ENCODE peak calls at places on chromosomes 11 and 22, in nine cellular contexts. One of them, this sample, is unnamed.
A peak's percentile ranks its signal among the peaks of the same experiment; 100 is the strongest.

GRCh38 chr22:37994982-37995381 is 10.6 kb upstream of the SOX10 start:
- DNase-seq in GM23338: no peak
- DNase-seq in mesendoderm: no peak
- DNase-seq in GM23248: no peak
- DNase-seq in PC-9: no peak
- DNase-seq in SJSA1: no peak
- DNase-seq in adrenal gland: no peak
- DNase-seq in ovary: no peak
- DNase-seq in right lobe of liver: no peak
- DNase-seq in this sample: no peak

GRCh38 chr11:2342981-2343380 is 34.1 kb upstream of the CD81 start:
- DNase-seq in SJSA1: no peak
- DNase-seq in ovary: no peak
- DNase-seq in right lobe of liver: no peak
- DNase-seq in mesendoderm: no peak
- DNase-seq in adrenal gland: no peak
- DNase-seq in GM23248: peak; percentile 40
- DNase-seq in GM23338: no peak
- DNase-seq in PC-9: no peak
- DNase-seq in this sample: no peak

GRCh38 chr11:8794126-8794525 is 111.5 kb downstream of the RPL27A start:
- DNase-seq in ovary: no peak
- DNase-seq in PC-9: no peak
- DNase-seq in GM23338: no peak
- DNase-seq in adrenal gland: no peak
- DNase-seq in SJSA1: no peak
- DNase-seq in mesendoderm: no peak
- DNase-seq in GM23248: no peak
- DNase-seq in right lobe of liver: no peak
- DNase-seq in this sample: no peak

GRCh38 chr11:10044618-10045017 is 249.4 kb downstream of the SBF2 start:
- DNase-seq in SJSA1: no peak
- DNase-seq in PC-9: no peak
- DNase-seq in right lobe of liver: no peak
- DNase-seq in adrenal gland: no peak
- DNase-seq in GM23338: peak; percentile 68
- DNase-seq in mesendoderm: peak; percentile 56
- DNase-seq in ovary: no peak
- DNase-seq in GM23248: peak; percentile 15
- DNase-seq in this sample: no peak

GRCh38 chr11:95088946-95089619 is 563 bp upstream of the ENDOD1 start:
- DNase-seq in adrenal gland: no peak
- DNase-seq in SJSA1: no peak
- DNase-seq in mesendoderm: no peak
- DNase-seq in ovary: no peak
- DNase-seq in GM23248: peak; percentile 32
- DNase-seq in GM23338: peak; percentile 21
- DNase-seq in PC-9: no peak
- DNase-seq in right lobe of liver: no peak
- DNase-seq in this sample: no peak

GRCh38 chr22:23180301-23180892 is at the start of gene BCR:
- DNase-seq in mesendoderm: peak; percentile 70
- DNase-seq in adrenal gland: peak; percentile 80
- DNase-seq in ovary: peak; percentile 80
- DNase-seq in GM23248: peak; percentile 88
- DNase-seq in PC-9: peak; percentile 51
- DNase-seq in SJSA1: peak; percentile 56
- DNase-seq in right lobe of liver: peak; percentile 85
- DNase-seq in GM23338: peak; percentile 78
- DNase-seq in this sample: peak; percentile 72

GRCh38 chr11:117072517-117073218 is 25.6 kb downstream of the SIK3 start:
- DNase-seq in SJSA1: peak; percentile 84
- DNase-seq in right lobe of liver: no peak
- DNase-seq in PC-9: peak; percentile 98
- DNase-seq in GM23248: peak; percentile 91
- DNase-seq in adrenal gland: peak; percentile 42
- DNase-seq in mesendoderm: peak; percentile 94
- DNase-seq in GM23338: no peak
- DNase-seq in ovary: no peak
- DNase-seq in this sample: peak; percentile 54

GRCh38 chr11:65113839-65114238 is 2.2 kb downstream of the TM7SF2 start:
- DNase-seq in PC-9: no peak
- DNase-seq in right lobe of liver: no peak
- DNase-seq in ovary: no peak
- DNase-seq in GM23248: no peak
- DNase-seq in GM23338: no peak
- DNase-seq in adrenal gland: peak; percentile 90
- DNase-seq in SJSA1: no peak
- DNase-seq in mesendoderm: no peak
- DNase-seq in this sample: no peak

GRCh38 chr11:42407379-42407778 is 904.4 kb upstream of the API5 start:
- DNase-seq in GM23338: peak; percentile 97
- DNase-seq in right lobe of liver: no peak
- DNase-seq in SJSA1: no peak
- DNase-seq in adrenal gland: peak; percentile 9
- DNase-seq in PC-9: no peak
- DNase-seq in ovary: no peak
- DNase-seq in mesendoderm: peak; percentile 96
- DNase-seq in GM23248: no peak
- DNase-seq in this sample: no peak

GRCh38 chr11:27720277-27720830 is 20.1 kb upstream of the BDNF start:
- DNase-seq in ovary: no peak
- DNase-seq in mesendoderm: peak; percentile 79
- DNase-seq in PC-9: no peak
- DNase-seq in GM23338: peak; percentile 96
- DNase-seq in right lobe of liver: peak; percentile 20
- DNase-seq in adrenal gland: peak; percentile 49
- DNase-seq in GM23248: peak; percentile 77
- DNase-seq in SJSA1: peak; percentile 68
- DNase-seq in this sample: no peak

GRCh38 chr11:2169001-2169370 is 2.6 kb downstream of the TH start:
- DNase-seq in mesendoderm: no peak
- DNase-seq in ovary: no peak
- DNase-seq in PC-9: peak; percentile 81
- DNase-seq in adrenal gland: no peak
- DNase-seq in SJSA1: no peak
- DNase-seq in right lobe of liver: no peak
- DNase-seq in GM23338: no peak
- DNase-seq in GM23248: no peak
- DNase-seq in this sample: no peak

GRCh38 chr11:131966667-131967066 is 596.3 kb downstream of the NTM start:
- DNase-seq in GM23338: no peak
- DNase-seq in right lobe of liver: no peak
- DNase-seq in PC-9: peak; percentile 21
- DNase-seq in SJSA1: no peak
- DNase-seq in ovary: no peak
- DNase-seq in GM23248: no peak
- DNase-seq in adrenal gland: no peak
- DNase-seq in mesendoderm: no peak
- DNase-seq in this sample: no peak

GRCh38 chr11:62669420-62670161 is 1.9 kb upstream of the UQCC3 start:
- DNase-seq in adrenal gland: peak; percentile 93
- DNase-seq in GM23248: peak; percentile 38
- DNase-seq in GM23338: peak; percentile 47
- DNase-seq in right lobe of liver: peak; percentile 55
- DNase-seq in mesendoderm: peak; percentile 52
- DNase-seq in SJSA1: no peak
- DNase-seq in ovary: no peak
- DNase-seq in PC-9: peak; percentile 47
- DNase-seq in this sample: no peak

DNA sequence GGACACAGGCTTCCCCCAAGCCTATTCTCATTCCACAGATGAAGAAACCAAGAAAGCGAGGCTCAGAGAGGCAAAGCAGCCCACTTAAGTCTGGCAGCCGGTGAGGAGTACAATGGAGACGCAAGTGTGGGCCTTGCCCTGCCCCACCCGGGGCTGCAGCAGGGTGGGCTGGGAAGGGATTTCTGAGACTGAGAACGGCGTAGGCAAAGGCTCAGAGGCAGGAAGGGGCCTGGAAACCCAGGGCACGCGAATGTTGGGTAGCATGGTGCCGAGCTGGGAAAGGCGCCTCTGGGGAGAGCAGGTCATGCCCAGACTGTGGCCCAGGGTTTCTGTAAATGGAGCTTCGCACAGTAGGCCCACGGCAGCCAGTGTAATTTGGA is 47.5 kb upstream of the SHISAL1 start:
- DNase-seq in adrenal gland: peak; percentile 1
- DNase-seq in right lobe of liver: no peak
- DNase-seq in SJSA1: no peak
- DNase-seq in PC-9: no peak
- DNase-seq in mesendoderm: no peak
- DNase-seq in GM23338: no peak
- DNase-seq in ovary: no peak
- DNase-seq in GM23248: no peak
- DNase-seq in this sample: no peak
- H3K4me1 ChIP-seq in adrenal gland: no peaks in the 10 kb centered on the region
- H3K4me1 ChIP-seq in right lobe of liver: no peaks in the 10 kb centered on the region
- H3K4me1 ChIP-seq in SJSA1: peaks cover 54% of the 10 kb centered on the region
- H3K4me1 ChIP-seq in PC-9: peaks cover 57% of the 10 kb centered on the region
- H3K4me1 ChIP-seq in mesendoderm: no peaks in the 10 kb centered on the region
- H3K4me1 ChIP-seq in GM23338: peaks cover 9% of the 10 kb centered on the region
- H3K4me1 ChIP-seq in ovary: peaks cover 24% of the 10 kb centered on the region
- H3K4me1 ChIP-seq in GM23248: peaks cover 32% of the 10 kb centered on the region
- H3K4me1 ChIP-seq in this sample: no peaks in the 10 kb centered on the region

GRCh38 chr11:17477084-17477333 is 364 bp upstream of the ABCC8 start:
- DNase-seq in adrenal gland: no peak
- DNase-seq in GM23248: no peak
- DNase-seq in mesendoderm: no peak
- DNase-seq in PC-9: no peak
- DNase-seq in right lobe of liver: no peak
- DNase-seq in ovary: no peak
- DNase-seq in SJSA1: no peak
- DNase-seq in GM23338: no peak
- DNase-seq in this sample: no peak
- H3K4me3 ChIP-seq in adrenal gland: no peak overlapping the region
- H3K4me3 ChIP-seq in GM23248: no peak overlapping the region
- H3K4me3 ChIP-seq in mesendoderm: no peak overlapping the region
- H3K4me3 ChIP-seq in PC-9: no peak overlapping the region
- H3K4me3 ChIP-seq in right lobe of liver: no peak overlapping the region
- H3K4me3 ChIP-seq in ovary: no peak overlapping the region
- H3K4me3 ChIP-seq in SJSA1: no peak overlapping the region
- H3K4me3 ChIP-seq in GM23338: peak overlapping the region; percentile 87
- H3K4me3 ChIP-seq in this sample: no peak overlapping the region

DNA sequence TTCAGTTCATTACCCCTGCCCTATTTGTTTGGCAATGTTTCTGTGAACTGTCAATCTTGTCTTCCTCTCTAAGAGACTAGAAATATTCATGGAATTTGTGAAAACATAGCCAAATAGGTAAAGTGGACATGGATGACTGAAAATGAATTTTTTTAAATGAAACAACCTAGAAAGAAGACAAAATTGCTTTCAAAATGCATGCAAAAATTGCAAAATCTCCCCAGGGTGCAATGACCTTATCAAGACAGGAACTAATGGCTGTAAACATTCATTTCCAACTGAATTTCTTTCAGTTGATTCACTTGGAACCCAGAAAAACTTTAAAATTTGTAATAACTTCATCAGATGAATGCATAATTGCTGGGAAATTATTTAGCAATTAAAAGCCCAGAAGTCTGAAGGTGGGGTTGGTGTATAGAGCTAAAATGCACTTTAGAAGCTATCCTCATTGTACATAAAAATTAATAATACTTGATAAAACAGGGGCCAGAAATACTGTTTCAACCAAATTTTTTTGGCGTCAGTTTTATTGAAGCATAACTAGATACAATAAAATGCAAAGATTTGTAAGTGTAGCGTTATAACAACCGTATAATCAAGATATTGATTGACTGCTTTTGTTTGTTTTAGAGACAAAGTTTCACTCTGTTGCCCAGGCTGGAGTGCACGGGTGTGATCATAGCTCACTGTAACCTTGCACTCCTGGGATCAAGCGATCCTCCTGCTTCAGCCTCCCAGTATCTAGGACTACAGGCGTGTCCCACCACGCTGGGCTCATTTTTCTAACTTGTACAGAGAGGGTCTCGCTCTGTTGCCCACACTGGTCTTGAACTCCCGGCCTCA is 27.6 kb upstream of the SLC35C1 start:
- DNase-seq in ovary: no peak
- DNase-seq in PC-9: no peak
- DNase-seq in mesendoderm: no peak
- DNase-seq in GM23248: peak; percentile 55
- DNase-seq in right lobe of liver: no peak
- DNase-seq in GM23338: no peak
- DNase-seq in SJSA1: no peak
- DNase-seq in adrenal gland: no peak
- DNase-seq in this sample: no peak
- H3K4me1 ChIP-seq in ovary: no peaks in the 10 kb centered on the region
- H3K4me1 ChIP-seq in PC-9: no peaks in the 10 kb centered on the region
- H3K4me1 ChIP-seq in mesendoderm: no peaks in the 10 kb centered on the region
- H3K4me1 ChIP-seq in GM23248: peaks cover 9% of the 10 kb centered on the region
- H3K4me1 ChIP-seq in right lobe of liver: no peaks in the 10 kb centered on the region
- H3K4me1 ChIP-seq in GM23338: no peaks in the 10 kb centered on the region
- H3K4me1 ChIP-seq in SJSA1: no peaks in the 10 kb centered on the region
- H3K4me1 ChIP-seq in adrenal gland: no peaks in the 10 kb centered on the region
- H3K4me1 ChIP-seq in this sample: no peaks in the 10 kb centered on the region

GRCh38 chr22:30262112-30262511 is 4.5 kb downstream of the OSM start:
- DNase-seq in right lobe of liver: no peak
- DNase-seq in GM23338: no peak
- DNase-seq in SJSA1: no peak
- DNase-seq in GM23248: no peak
- DNase-seq in mesendoderm: no peak
- DNase-seq in PC-9: no peak
- DNase-seq in ovary: no peak
- DNase-seq in adrenal gland: no peak
- DNase-seq in this sample: no peak
- H3K4me3 ChIP-seq in right lobe of liver: no peak overlapping the region
- H3K4me3 ChIP-seq in GM23338: no peak overlapping the region
- H3K4me3 ChIP-seq in SJSA1: no peak overlapping the region
- H3K4me3 ChIP-seq in GM23248: no peak overlapping the region
- H3K4me3 ChIP-seq in mesendoderm: no peak overlapping the region
- H3K4me3 ChIP-seq in PC-9: no peak overlapping the region
- H3K4me3 ChIP-seq in ovary: no peak overlapping the region
- H3K4me3 ChIP-seq in adrenal gland: no peak overlapping the region
- H3K4me3 ChIP-seq in this sample: no peak overlapping the region

This sample was measured in HAP-1.